ENCODE peak calls at places on chromosomes 5 and 9, in eight cellular contexts. One of them, this sample, is unnamed.

GRCh38 chr5:157072508-157072907 is 13.6 kb upstream of the HAVCR1 start:
- DNase-seq in activated T-helper 9 cell treated with anti-CD3 and anti-CD28 coated beads, Interleukin-2, amount 50 U/mL, for 16 hours: no peak
- DNase-seq in NCI-H1694: no peak
- DNase-seq in AG20443: no peak
- DNase-seq in aorta: no peak
- DNase-seq in T-helper 22 cell: no peak
- DNase-seq in activated CD8-positive, alpha-beta memory T cell treated with anti-CD3 and anti-CD28 coated beads, Interleukin-2, amount 50 U/mL, for 4 hours: peak; percentile 21
- DNase-seq in stimulated activated CD8-positive, alpha-beta memory T cell treated with anti-CD3 and anti-CD28 coated beads, Interleukin-15, amount 100 ng/mL, for 48 hours: peak; percentile 17
- DNase-seq in this sample: no peak

GRCh38 chr5:113336975-113337374 is 97.8 kb downstream of the TSSK1B start:
- DNase-seq in activated T-helper 9 cell treated with anti-CD3 and anti-CD28 coated beads, Interleukin-2, amount 50 U/mL, for 16 hours: no peak
- DNase-seq in NCI-H1694: peak; percentile 1
- DNase-seq in AG20443: peak; percentile 55
- DNase-seq in aorta: peak; percentile 56
- DNase-seq in T-helper 22 cell: no peak
- DNase-seq in activated CD8-positive, alpha-beta memory T cell treated with anti-CD3 and anti-CD28 coated beads, Interleukin-2, amount 50 U/mL, for 4 hours: no peak
- DNase-seq in stimulated activated CD8-positive, alpha-beta memory T cell treated with anti-CD3 and anti-CD28 coated beads, Interleukin-15, amount 100 ng/mL, for 48 hours: no peak
- DNase-seq in this sample: no peak

GRCh38 chr5:12936184-12936583 is 1008.3 kb downstream of the DNAH5 start:
- DNase-seq in activated T-helper 9 cell treated with anti-CD3 and anti-CD28 coated beads, Interleukin-2, amount 50 U/mL, for 16 hours: no peak
- DNase-seq in NCI-H1694: no peak
- DNase-seq in AG20443: no peak
- DNase-seq in aorta: no peak
- DNase-seq in T-helper 22 cell: no peak
- DNase-seq in activated CD8-positive, alpha-beta memory T cell treated with anti-CD3 and anti-CD28 coated beads, Interleukin-2, amount 50 U/mL, for 4 hours: no peak
- DNase-seq in stimulated activated CD8-positive, alpha-beta memory T cell treated with anti-CD3 and anti-CD28 coated beads, Interleukin-15, amount 100 ng/mL, for 48 hours: no peak
- DNase-seq in this sample: no peak

GRCh38 chr9:98342103-98342818 is 86.8 kb upstream of the TBC1D2 start:
- DNase-seq in activated T-helper 9 cell treated with anti-CD3 and anti-CD28 coated beads, Interleukin-2, amount 50 U/mL, for 16 hours: no peak
- DNase-seq in NCI-H1694: peak; percentile 19
- DNase-seq in AG20443: no peak
- DNase-seq in aorta: no peak
- DNase-seq in T-helper 22 cell: no peak
- DNase-seq in activated CD8-positive, alpha-beta memory T cell treated with anti-CD3 and anti-CD28 coated beads, Interleukin-2, amount 50 U/mL, for 4 hours: no peak
- DNase-seq in stimulated activated CD8-positive, alpha-beta memory T cell treated with anti-CD3 and anti-CD28 coated beads, Interleukin-15, amount 100 ng/mL, for 48 hours: no peak
- DNase-seq in this sample: no peak

GRCh38 chr5:78808818-78809217 is 160.2 kb upstream of the LHFPL2 start:
- DNase-seq in activated T-helper 9 cell treated with anti-CD3 and anti-CD28 coated beads, Interleukin-2, amount 50 U/mL, for 16 hours: no peak
- DNase-seq in NCI-H1694: no peak
- DNase-seq in AG20443: no peak
- DNase-seq in aorta: no peak
- DNase-seq in T-helper 22 cell: no peak
- DNase-seq in activated CD8-positive, alpha-beta memory T cell treated with anti-CD3 and anti-CD28 coated beads, Interleukin-2, amount 50 U/mL, for 4 hours: no peak
- DNase-seq in stimulated activated CD8-positive, alpha-beta memory T cell treated with anti-CD3 and anti-CD28 coated beads, Interleukin-15, amount 100 ng/mL, for 48 hours: no peak
- DNase-seq in this sample: no peak

GRCh38 chr9:76516871-76517270 is 57.9 kb downstream of the GCNT1 start:
- DNase-seq in activated T-helper 9 cell treated with anti-CD3 and anti-CD28 coated beads, Interleukin-2, amount 50 U/mL, for 16 hours: no peak
- DNase-seq in NCI-H1694: no peak
- DNase-seq in AG20443: no peak
- DNase-seq in aorta: no peak
- DNase-seq in T-helper 22 cell: no peak
- DNase-seq in activated CD8-positive, alpha-beta memory T cell treated with anti-CD3 and anti-CD28 coated beads, Interleukin-2, amount 50 U/mL, for 4 hours: no peak
- DNase-seq in stimulated activated CD8-positive, alpha-beta memory T cell treated with anti-CD3 and anti-CD28 coated beads, Interleukin-15, amount 100 ng/mL, for 48 hours: no peak
- DNase-seq in this sample: no peak

GRCh38 chr5:119386945-119387344 is 31.1 kb downstream of the TNFAIP8 start:
- DNase-seq in activated T-helper 9 cell treated with anti-CD3 and anti-CD28 coated beads, Interleukin-2, amount 50 U/mL, for 16 hours: no peak
- DNase-seq in NCI-H1694: no peak
- DNase-seq in AG20443: no peak
- DNase-seq in aorta: peak; percentile 66
- DNase-seq in T-helper 22 cell: no peak
- DNase-seq in activated CD8-positive, alpha-beta memory T cell treated with anti-CD3 and anti-CD28 coated beads, Interleukin-2, amount 50 U/mL, for 4 hours: no peak
- DNase-seq in stimulated activated CD8-positive, alpha-beta memory T cell treated with anti-CD3 and anti-CD28 coated beads, Interleukin-15, amount 100 ng/mL, for 48 hours: no peak
- DNase-seq in this sample: no peak

GRCh38 chr9:110977259-110977709 is 61.0 kb downstream of the LPAR1 start:
- DNase-seq in activated T-helper 9 cell treated with anti-CD3 and anti-CD28 coated beads, Interleukin-2, amount 50 U/mL, for 16 hours: no peak
- DNase-seq in NCI-H1694: no peak
- DNase-seq in AG20443: no peak
- DNase-seq in aorta: no peak
- DNase-seq in T-helper 22 cell: no peak
- DNase-seq in activated CD8-positive, alpha-beta memory T cell treated with anti-CD3 and anti-CD28 coated beads, Interleukin-2, amount 50 U/mL, for 4 hours: no peak
- DNase-seq in stimulated activated CD8-positive, alpha-beta memory T cell treated with anti-CD3 and anti-CD28 coated beads, Interleukin-15, amount 100 ng/mL, for 48 hours: no peak
- DNase-seq in this sample: peak; percentile 58

GRCh38 chr9:133117271-133118178 is 3.5 kb downstream of the RALGDS start:
- DNase-seq in activated T-helper 9 cell treated with anti-CD3 and anti-CD28 coated beads, Interleukin-2, amount 50 U/mL, for 16 hours: no peak
- DNase-seq in NCI-H1694: no peak
- DNase-seq in AG20443: peak; percentile 30
- DNase-seq in aorta: peak; percentile 85
- DNase-seq in T-helper 22 cell: no peak
- DNase-seq in activated CD8-positive, alpha-beta memory T cell treated with anti-CD3 and anti-CD28 coated beads, Interleukin-2, amount 50 U/mL, for 4 hours: no peak
- DNase-seq in stimulated activated CD8-positive, alpha-beta memory T cell treated with anti-CD3 and anti-CD28 coated beads, Interleukin-15, amount 100 ng/mL, for 48 hours: no peak
- DNase-seq in this sample: peak; percentile 64

GRCh38 chr5:135193213-135194125 is 159.4 kb upstream of the PITX1 start:
- DNase-seq in activated T-helper 9 cell treated with anti-CD3 and anti-CD28 coated beads, Interleukin-2, amount 50 U/mL, for 16 hours: no peak
- DNase-seq in NCI-H1694: no peak
- DNase-seq in AG20443: peak; percentile 54
- DNase-seq in aorta: no peak
- DNase-seq in T-helper 22 cell: no peak
- DNase-seq in activated CD8-positive, alpha-beta memory T cell treated with anti-CD3 and anti-CD28 coated beads, Interleukin-2, amount 50 U/mL, for 4 hours: no peak
- DNase-seq in stimulated activated CD8-positive, alpha-beta memory T cell treated with anti-CD3 and anti-CD28 coated beads, Interleukin-15, amount 100 ng/mL, for 48 hours: no peak
- DNase-seq in this sample: no peak

GRCh38 chr9:95459218-95459617 is 57.6 kb downstream of the PTCH1 start:
- DNase-seq in activated T-helper 9 cell treated with anti-CD3 and anti-CD28 coated beads, Interleukin-2, amount 50 U/mL, for 16 hours: no peak
- DNase-seq in NCI-H1694: no peak
- DNase-seq in AG20443: no peak
- DNase-seq in aorta: no peak
- DNase-seq in T-helper 22 cell: no peak
- DNase-seq in activated CD8-positive, alpha-beta memory T cell treated with anti-CD3 and anti-CD28 coated beads, Interleukin-2, amount 50 U/mL, for 4 hours: no peak
- DNase-seq in stimulated activated CD8-positive, alpha-beta memory T cell treated with anti-CD3 and anti-CD28 coated beads, Interleukin-15, amount 100 ng/mL, for 48 hours: no peak
- DNase-seq in this sample: no peak

GRCh38 chr5:171867786-171868185 is 82.2 kb downstream of the SMIM23 start:
- DNase-seq in activated T-helper 9 cell treated with anti-CD3 and anti-CD28 coated beads, Interleukin-2, amount 50 U/mL, for 16 hours: no peak
- DNase-seq in NCI-H1694: no peak
- DNase-seq in AG20443: peak; percentile 44
- DNase-seq in aorta: no peak
- DNase-seq in T-helper 22 cell: no peak
- DNase-seq in activated CD8-positive, alpha-beta memory T cell treated with anti-CD3 and anti-CD28 coated beads, Interleukin-2, amount 50 U/mL, for 4 hours: no peak
- DNase-seq in stimulated activated CD8-positive, alpha-beta memory T cell treated with anti-CD3 and anti-CD28 coated beads, Interleukin-15, amount 100 ng/mL, for 48 hours: no peak
- DNase-seq in this sample: no peak

GRCh38 chr5:81209869-81210268 is 23.3 kb upstream of the CKMT2 start:
- DNase-seq in activated T-helper 9 cell treated with anti-CD3 and anti-CD28 coated beads, Interleukin-2, amount 50 U/mL, for 16 hours: no peak
- DNase-seq in NCI-H1694: no peak
- DNase-seq in AG20443: no peak
- DNase-seq in aorta: no peak
- DNase-seq in T-helper 22 cell: no peak
- DNase-seq in activated CD8-positive, alpha-beta memory T cell treated with anti-CD3 and anti-CD28 coated beads, Interleukin-2, amount 50 U/mL, for 4 hours: no peak
- DNase-seq in stimulated activated CD8-positive, alpha-beta memory T cell treated with anti-CD3 and anti-CD28 coated beads, Interleukin-15, amount 100 ng/mL, for 48 hours: peak; percentile 34
- DNase-seq in this sample: no peak

GRCh38 chr5:95812100-95812472 is 10.4 kb downstream of the GLRX start:
- DNase-seq in activated T-helper 9 cell treated with anti-CD3 and anti-CD28 coated beads, Interleukin-2, amount 50 U/mL, for 16 hours: no peak
- DNase-seq in NCI-H1694: no peak
- DNase-seq in AG20443: no peak
- DNase-seq in aorta: peak; percentile 59
- DNase-seq in T-helper 22 cell: no peak
- DNase-seq in activated CD8-positive, alpha-beta memory T cell treated with anti-CD3 and anti-CD28 coated beads, Interleukin-2, amount 50 U/mL, for 4 hours: peak; percentile 30
- DNase-seq in stimulated activated CD8-positive, alpha-beta memory T cell treated with anti-CD3 and anti-CD28 coated beads, Interleukin-15, amount 100 ng/mL, for 48 hours: no peak
- DNase-seq in this sample: no peak

GRCh38 chr5:115859378-115859777 is 17.6 kb downstream of the AP3S1 start:
- DNase-seq in activated T-helper 9 cell treated with anti-CD3 and anti-CD28 coated beads, Interleukin-2, amount 50 U/mL, for 16 hours: no peak
- DNase-seq in NCI-H1694: no peak
- DNase-seq in AG20443: peak; percentile 64
- DNase-seq in aorta: no peak
- DNase-seq in T-helper 22 cell: no peak
- DNase-seq in activated CD8-positive, alpha-beta memory T cell treated with anti-CD3 and anti-CD28 coated beads, Interleukin-2, amount 50 U/mL, for 4 hours: no peak
- DNase-seq in stimulated activated CD8-positive, alpha-beta memory T cell treated with anti-CD3 and anti-CD28 coated beads, Interleukin-15, amount 100 ng/mL, for 48 hours: no peak
- DNase-seq in this sample: no peak

GRCh38 chr5:96885518-96886338 is 9.4 kb downstream of the ERAP2 start:
- DNase-seq in activated T-helper 9 cell treated with anti-CD3 and anti-CD28 coated beads, Interleukin-2, amount 50 U/mL, for 16 hours: no peak
- DNase-seq in NCI-H1694: no peak
- DNase-seq in AG20443: no peak
- DNase-seq in aorta: no peak
- DNase-seq in T-helper 22 cell: no peak
- DNase-seq in activated CD8-positive, alpha-beta memory T cell treated with anti-CD3 and anti-CD28 coated beads, Interleukin-2, amount 50 U/mL, for 4 hours: no peak
- DNase-seq in stimulated activated CD8-positive, alpha-beta memory T cell treated with anti-CD3 and anti-CD28 coated beads, Interleukin-15, amount 100 ng/mL, for 48 hours: no peak
- DNase-seq in this sample: no peak

GRCh38 chr5:149485655-149486615 is 65.3 kb downstream of the CSNK1A1 start:
- DNase-seq in activated T-helper 9 cell treated with anti-CD3 and anti-CD28 coated beads, Interleukin-2, amount 50 U/mL, for 16 hours: no peak
- DNase-seq in NCI-H1694: peak; percentile 83
- DNase-seq in AG20443: peak; percentile 82
- DNase-seq in aorta: peak; percentile 86
- DNase-seq in T-helper 22 cell: no peak
- DNase-seq in activated CD8-positive, alpha-beta memory T cell treated with anti-CD3 and anti-CD28 coated beads, Interleukin-2, amount 50 U/mL, for 4 hours: no peak
- DNase-seq in stimulated activated CD8-positive, alpha-beta memory T cell treated with anti-CD3 and anti-CD28 coated beads, Interleukin-15, amount 100 ng/mL, for 48 hours: no peak
- DNase-seq in this sample: peak; percentile 90

GRCh38 chr5:125176005-125176390 is 429.6 kb upstream of the ZNF608 start:
- DNase-seq in activated T-helper 9 cell treated with anti-CD3 and anti-CD28 coated beads, Interleukin-2, amount 50 U/mL, for 16 hours: no peak
- DNase-seq in NCI-H1694: no peak
- DNase-seq in AG20443: no peak
- DNase-seq in aorta: no peak
- DNase-seq in T-helper 22 cell: no peak
- DNase-seq in activated CD8-positive, alpha-beta memory T cell treated with anti-CD3 and anti-CD28 coated beads, Interleukin-2, amount 50 U/mL, for 4 hours: no peak
- DNase-seq in stimulated activated CD8-positive, alpha-beta memory T cell treated with anti-CD3 and anti-CD28 coated beads, Interleukin-15, amount 100 ng/mL, for 48 hours: no peak
- DNase-seq in this sample: no peak

GRCh38 chr9:127974002-127974768 is 6.6 kb downstream of the EEIG1 start:
- DNase-seq in activated T-helper 9 cell treated with anti-CD3 and anti-CD28 coated beads, Interleukin-2, amount 50 U/mL, for 16 hours: no peak
- DNase-seq in NCI-H1694: no peak
- DNase-seq in AG20443: no peak
- DNase-seq in aorta: no peak
- DNase-seq in T-helper 22 cell: no peak
- DNase-seq in activated CD8-positive, alpha-beta memory T cell treated with anti-CD3 and anti-CD28 coated beads, Interleukin-2, amount 50 U/mL, for 4 hours: no peak
- DNase-seq in stimulated activated CD8-positive, alpha-beta memory T cell treated with anti-CD3 and anti-CD28 coated beads, Interleukin-15, amount 100 ng/mL, for 48 hours: no peak
- DNase-seq in this sample: no peak

GRCh38 chr5:61624553-61624952 is 292.5 kb downstream of the ZSWIM6 start:
- DNase-seq in activated T-helper 9 cell treated with anti-CD3 and anti-CD28 coated beads, Interleukin-2, amount 50 U/mL, for 16 hours: no peak
- DNase-seq in NCI-H1694: no peak
- DNase-seq in AG20443: no peak
- DNase-seq in aorta: no peak
- DNase-seq in T-helper 22 cell: no peak
- DNase-seq in activated CD8-positive, alpha-beta memory T cell treated with anti-CD3 and anti-CD28 coated beads, Interleukin-2, amount 50 U/mL, for 4 hours: no peak
- DNase-seq in stimulated activated CD8-positive, alpha-beta memory T cell treated with anti-CD3 and anti-CD28 coated beads, Interleukin-15, amount 100 ng/mL, for 48 hours: no peak
- DNase-seq in this sample: no peak

GRCh38 chr9:99607852-99608448 is 213.7 kb upstream of the NR4A3 start:
- DNase-seq in activated T-helper 9 cell treated with anti-CD3 and anti-CD28 coated beads, Interleukin-2, amount 50 U/mL, for 16 hours: no peak
- DNase-seq in NCI-H1694: no peak
- DNase-seq in AG20443: no peak
- DNase-seq in aorta: no peak
- DNase-seq in T-helper 22 cell: no peak
- DNase-seq in activated CD8-positive, alpha-beta memory T cell treated with anti-CD3 and anti-CD28 coated beads, Interleukin-2, amount 50 U/mL, for 4 hours: no peak
- DNase-seq in stimulated activated CD8-positive, alpha-beta memory T cell treated with anti-CD3 and anti-CD28 coated beads, Interleukin-15, amount 100 ng/mL, for 48 hours: no peak
- DNase-seq in this sample: no peak

GRCh38 chr5:140244525-140245025 is 58.3 kb downstream of the PFDN1 start:
- DNase-seq in activated T-helper 9 cell treated with anti-CD3 and anti-CD28 coated beads, Interleukin-2, amount 50 U/mL, for 16 hours: peak; percentile 71
- DNase-seq in NCI-H1694: peak; percentile 42
- DNase-seq in AG20443: peak; percentile 88
- DNase-seq in aorta: peak; percentile 95
- DNase-seq in T-helper 22 cell: peak; percentile 48
- DNase-seq in activated CD8-positive, alpha-beta memory T cell treated with anti-CD3 and anti-CD28 coated beads, Interleukin-2, amount 50 U/mL, for 4 hours: peak; percentile 77
- DNase-seq in stimulated activated CD8-positive, alpha-beta memory T cell treated with anti-CD3 and anti-CD28 coated beads, Interleukin-15, amount 100 ng/mL, for 48 hours: peak; percentile 67
- DNase-seq in this sample: peak; percentile 95

GRCh38 chr5:142404046-142404477 is 79.2 kb upstream of the SPRY4 start:
- DNase-seq in activated T-helper 9 cell treated with anti-CD3 and anti-CD28 coated beads, Interleukin-2, amount 50 U/mL, for 16 hours: no peak
- DNase-seq in NCI-H1694: no peak
- DNase-seq in AG20443: no peak
- DNase-seq in aorta: no peak
- DNase-seq in T-helper 22 cell: no peak
- DNase-seq in activated CD8-positive, alpha-beta memory T cell treated with anti-CD3 and anti-CD28 coated beads, Interleukin-2, amount 50 U/mL, for 4 hours: no peak
- DNase-seq in stimulated activated CD8-positive, alpha-beta memory T cell treated with anti-CD3 and anti-CD28 coated beads, Interleukin-15, amount 100 ng/mL, for 48 hours: no peak
- DNase-seq in this sample: no peak

GRCh38 chr5:18465833-18466681 is 831.8 kb downstream of the TAF11L14 start:
- DNase-seq in activated T-helper 9 cell treated with anti-CD3 and anti-CD28 coated beads, Interleukin-2, amount 50 U/mL, for 16 hours: no peak
- DNase-seq in NCI-H1694: peak; percentile 77
- DNase-seq in AG20443: peak; percentile 45
- DNase-seq in aorta: peak; percentile 43
- DNase-seq in T-helper 22 cell: no peak
- DNase-seq in activated CD8-positive, alpha-beta memory T cell treated with anti-CD3 and anti-CD28 coated beads, Interleukin-2, amount 50 U/mL, for 4 hours: no peak
- DNase-seq in stimulated activated CD8-positive, alpha-beta memory T cell treated with anti-CD3 and anti-CD28 coated beads, Interleukin-15, amount 100 ng/mL, for 48 hours: no peak
- DNase-seq in this sample: no peak

This sample was measured in Peyer's patch.